ENCODE peak calls at places on chromosomes 6 and 20, in ten cellular contexts. D, U, J, F, W, C, T, G, L and O are unnamed samples.

GRCh38 chr6:134368670-134369069 is 50.8 kb upstream of the SGK1 start:
- DNase-seq in D (no peak), U (no peak), J (no peak), F (no peak), W (no peak), C (no peak), T (no peak), G (no peak), L (no peak), O (no peak)

GRCh38 chr20:17542993-17543412 is 11.8 kb upstream of the BFSP1 start:
- DNase-seq in D (no peak), U (no peak), J (peak), F (no peak), W (no peak), C (peak), T (no peak), G (peak), L (no peak), O (peak)

GRCh38 chr20:24773168-24773567 is 175.9 kb upstream of the CST7 start:
- DNase-seq in D (no peak), U (no peak), J (no peak), F (no peak), W (no peak), C (no peak), T (no peak), G (peak), L (no peak), O (no peak)

GRCh38 chr6:11650711-11651110 is 113.2 kb downstream of the TMEM170B start:
- DNase-seq in D (no peak), U (no peak), J (peak), F (no peak), W (no peak), C (no peak), T (no peak), G (no peak), L (no peak), O (no peak)

GRCh38 chr6:39113788-39114187 is 1.2 kb downstream of the SAYSD1 start:
- DNase-seq in D (no peak), U (no peak), J (no peak), F (no peak), W (no peak), C (no peak), T (no peak), G (no peak), L (no peak), O (no peak)

GRCh38 chr6:23180504-23181293 is 611.3 kb downstream of the HDGFL1 start:
- DNase-seq in D (no peak), U (no peak), J (peak), F (no peak), W (peak), C (peak), T (peak), G (peak), L (peak), O (peak)

GRCh38 chr20:24729896-24730605 is 219.0 kb upstream of the CST7 start:
- DNase-seq in D (no peak), U (no peak), J (no peak), F (no peak), W (no peak), C (no peak), T (no peak), G (no peak), L (no peak), O (no peak)

GRCh38 chr20:47551841-47552240 is 50.2 kb downstream of the NCOA3 start:
- DNase-seq in D (no peak), U (no peak), J (no peak), F (no peak), W (no peak), C (no peak), T (no peak), G (peak), L (no peak), O (no peak)

GRCh38 chr6:117733341-117733740 is 58.1 kb downstream of the NUS1 start:
- DNase-seq in D (no peak), U (no peak), J (no peak), F (no peak), W (no peak), C (no peak), T (no peak), G (peak), L (peak), O (no peak)

GRCh38 chr6:156396791-156397418 is 380.3 kb upstream of the ARID1B start:
- DNase-seq in D (no peak), U (no peak), J (no peak), F (no peak), W (no peak), C (no peak), T (no peak), G (no peak), L (no peak), O (no peak)

GRCh38 chr20:53839423-53840176 is 230.8 kb downstream of the BCAS1 start:
- DNase-seq in D (peak), U (no peak), J (no peak), F (no peak), W (peak), C (no peak), T (no peak), G (no peak), L (no peak), O (no peak)

GRCh38 chr6:71291991-71292390 is 3.4 kb downstream of the OGFRL1 start:
- DNase-seq in D (no peak), U (no peak), J (no peak), F (no peak), W (no peak), C (peak), T (no peak), G (no peak), L (peak), O (no peak)

GRCh38 chr20:32463642-32464400 is 105.7 kb downstream of the ASXL1 start:
- DNase-seq in D (no peak), U (no peak), J (no peak), F (no peak), W (peak), C (no peak), T (no peak), G (no peak), L (no peak), O (no peak)

GRCh38 chr6:74798302-74798701 is 407.6 kb downstream of the COL12A1 start:
- DNase-seq in D (no peak), U (no peak), J (no peak), F (no peak), W (no peak), C (no peak), T (no peak), G (no peak), L (no peak), O (no peak)

GRCh38 chr6:132264101-132264500 is 137.2 kb downstream of the MOXD1 start:
- DNase-seq in D (no peak), U (no peak), J (no peak), F (no peak), W (no peak), C (no peak), T (no peak), G (no peak), L (no peak), O (no peak)

GRCh38 chr20:35269055-35269781 is 8.7 kb downstream of the MMP24OS start:
- DNase-seq in D (peak), U (peak), J (peak), F (no peak), W (no peak), C (peak), T (no peak), G (peak), L (peak), O (no peak)

GRCh38 chr6:159790947-159791598 is 806 bp downstream of the MRPL18 start:
- DNase-seq in D (no peak), U (no peak), J (no peak), F (no peak), W (no peak), C (no peak), T (no peak), G (no peak), L (peak), O (no peak)

GRCh38 chr6:140175486-140175885 is 801.0 kb upstream of the CITED2 start:
- DNase-seq in D (no peak), U (no peak), J (no peak), F (no peak), W (no peak), C (peak), T (no peak), G (peak), L (peak), O (no peak)

GRCh38 chr6:142195862-142196536 is 48.9 kb downstream of the VTA1 start:
- DNase-seq in D (no peak), U (no peak), J (no peak), F (no peak), W (no peak), C (peak), T (no peak), G (peak), L (peak), O (no peak)

GRCh38 chr6:137571854-137572253 is 77.7 kb upstream of the OLIG3 start:
- DNase-seq in D (peak), U (peak), J (peak), F (no peak), W (no peak), C (peak), T (peak), G (peak), L (peak), O (no peak)

GRCh38 chr6:90028995-90029635 is 134.8 kb downstream of the GJA10 start:
- DNase-seq in D (no peak), U (no peak), J (no peak), F (no peak), W (no peak), C (no peak), T (no peak), G (no peak), L (no peak), O (no peak)

GRCh38 chr20:13274311-13274965 is 53.4 kb downstream of the ISM1 start:
- DNase-seq in D (peak), U (no peak), J (no peak), F (no peak), W (no peak), C (no peak), T (no peak), G (no peak), L (no peak), O (no peak)

GRCh38 chr6:71226151-71226550 is 62.5 kb upstream of the OGFRL1 start:
- DNase-seq in D (no peak), U (no peak), J (no peak), F (no peak), W (no peak), C (no peak), T (no peak), G (no peak), L (no peak), O (no peak)

GRCh38 chr6:141472123-141472522 is 660.6 kb upstream of the GJE1 start:
- DNase-seq in D (no peak), U (no peak), J (no peak), F (no peak), W (no peak), C (peak), T (no peak), G (no peak), L (no peak), O (no peak)

GRCh38 chr6:157219201-157220200 is 103.8 kb downstream of the TMEM242 start:
- DNase-seq in D (no peak), U (no peak), J (peak), F (no peak), W (peak), C (peak), T (no peak), G (peak), L (peak), O (no peak)

GRCh38 chr20:19944772-19945459 is 72.2 kb upstream of the NAA20 start:
- DNase-seq in D (no peak), U (peak), J (peak), F (peak), W (no peak), C (peak), T (no peak), G (peak), L (no peak), O (peak)

GRCh38 chr6:31719001-31719400 is 2.5 kb downstream of the LY6G6C start:
- DNase-seq in D (no peak), U (no peak), J (no peak), F (no peak), W (no peak), C (no peak), T (no peak), G (no peak), L (no peak), O (no peak)
- TF ChIP-seq CTCF in D (no peak), U (no peak), J (no peak), F (no peak), W (no peak), C (no peak), T (no peak), G (no peak), L (no peak), O (no peak)

GRCh38 chr20:58892126-58892931 is 39.8 kb downstream of the GNAS start:
- DNase-seq in D (peak), U (peak), J (peak), F (no peak), W (peak), C (peak), T (no peak), G (peak), L (peak), O (no peak)
- TF ChIP-seq CTCF in D (no peak), U (peak), J (no peak), F (no peak), W (no peak), C (no peak), T (no peak), G (no peak), L (peak), O (peak)

GRCh38 chr6:55524441-55524840 is 54.6 kb downstream of the HMGCLL1 start:
- DNase-seq in D (no peak), U (no peak), J (no peak), F (no peak), W (no peak), C (no peak), T (no peak), G (no peak), L (no peak), O (no peak)

GRCh38 chr6:55531496-55531895 is 47.5 kb downstream of the HMGCLL1 start:
- DNase-seq in D (no peak), U (no peak), J (no peak), F (no peak), W (no peak), C (no peak), T (no peak), G (no peak), L (no peak), O (no peak)

DNA sequence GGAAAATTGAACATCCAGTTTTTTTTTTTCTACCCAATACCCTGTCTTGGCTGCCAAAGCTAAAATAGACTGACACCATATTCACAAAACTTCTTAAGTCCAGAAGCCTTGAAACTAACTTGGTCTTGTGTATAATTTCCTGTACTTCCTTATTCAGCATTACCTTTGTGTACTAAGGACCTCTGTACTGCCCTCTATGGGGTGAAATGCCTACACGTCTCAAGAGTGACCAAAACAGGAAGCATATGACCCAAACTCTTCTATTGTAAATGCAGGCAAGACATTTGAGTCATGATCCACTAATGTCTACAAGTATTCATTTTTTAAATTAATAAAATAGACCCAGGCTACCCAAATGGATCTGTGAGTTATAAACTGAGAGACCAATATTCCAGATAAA is 50.4 kb downstream of the HMGCLL1 start:
- DNase-seq in D (peak), U (peak), J (peak), F (peak), W (no peak), C (peak), T (peak), G (peak), L (peak), O (no peak)
- TF ChIP-seq CTCF in D (peak), U (peak), J (peak), F (peak), W (no peak), C (peak), T (peak), G (peak), L (peak), O (peak)

GRCh38 chr6:31829633-31830492 is 2.3 kb downstream of the HSPA1B start:
- DNase-seq in D (no peak), U (no peak), J (peak), F (no peak), W (no peak), C (peak), T (no peak), G (peak), L (peak), O (no peak)
- TF ChIP-seq CTCF in D (no peak), U (peak), J (peak), F (peak), W (peak), C (peak), T (peak), G (peak), L (peak), O (peak)

GRCh38 chr20:57329608-57330221 is at the start of gene SPO11:
- DNase-seq in D (peak), U (no peak), J (no peak), F (no peak), W (no peak), C (no peak), T (no peak), G (no peak), L (no peak), O (no peak)
- TF ChIP-seq CTCF in D (peak), U (peak), J (no peak), F (peak), W (peak), C (no peak), T (peak), G (no peak), L (peak), O (no peak)

GRCh38 chr20:49915118-49915379 is 280 bp downstream of the SPATA2 start:
- DNase-seq in D (no peak), U (no peak), J (no peak), F (no peak), W (no peak), C (no peak), T (no peak), G (no peak), L (no peak), O (no peak)
- TF ChIP-seq CTCF in D (no peak), U (peak), J (no peak), F (no peak), W (peak), C (peak), T (no peak), G (no peak), L (no peak), O (no peak)

GRCh38 chr20:10179574-10180298 is 38.9 kb upstream of the SNAP25 start:
- DNase-seq in D (peak), U (no peak), J (peak), F (no peak), W (no peak), C (peak), T (no peak), G (peak), L (peak), O (no peak)
- TF ChIP-seq CTCF in D (peak), U (peak), J (peak), F (peak), W (peak), C (peak), T (peak), G (peak), L (peak), O (peak)

GRCh38 chr6:9044426-9044825 is 609.1 kb upstream of the SLC35B3 start:
- DNase-seq in D (no peak), U (no peak), J (no peak), F (no peak), W (no peak), C (no peak), T (no peak), G (no peak), L (no peak), O (no peak)

GRCh38 chr6:9040718-9041117 is 605.4 kb upstream of the SLC35B3 start:
- DNase-seq in D (no peak), U (no peak), J (no peak), F (no peak), W (peak), C (no peak), T (no peak), G (no peak), L (no peak), O (no peak)

GRCh38 chr6:9039258-9039657 is 603.9 kb upstream of the SLC35B3 start:
- DNase-seq in D (no peak), U (no peak), J (no peak), F (no peak), W (peak), C (no peak), T (no peak), G (no peak), L (peak), O (no peak)
- TF ChIP-seq CTCF in D (no peak), U (no peak), J (no peak), F (no peak), W (no peak), C (no peak), T (peak), G (no peak), L (peak), O (peak)